ENCODE peak calls at places on chromosomes 5 and 9, in five cellular contexts. S is T-helper 9 cell, T is C1 segment of cervical spinal cord, R is fibroblast of mammary gland, D is HEK293T. V is an unnamed sample.

GRCh38 chr5:177141496-177141895 is 7.9 kb downstream of the NSD1 start:
- DNase-seq in S (no peak), R (no peak), D (no peak), T (no peak), V (no peak)

GRCh38 chr9:98942906-98943681 is 613 bp upstream of the COL15A1 start:
- DNase-seq in D (no peak), S (no peak), T (no peak), R (no peak), V (no peak)

GRCh38 chr5:53381-54174 is 38.4 kb upstream of the PLEKHG4B start:
- DNase-seq in D (peak), R (no peak), S (no peak), T (no peak), V (no peak)

GRCh38 chr5:117614408-117614807 is 1039.8 kb upstream of the SEMA6A start:
- DNase-seq in D (no peak), R (no peak), T (no peak), S (no peak), V (no peak)

GRCh38 chr9:121636411-121636865 is 15.0 kb upstream of the DAB2IP start:
- DNase-seq in T (no peak), D (no peak), S (no peak), R (peak), V (no peak)

GRCh38 chr9:87862536-87863268 is 20.0 kb upstream of the SPATA31E1 start:
- DNase-seq in R (peak), D (no peak), S (no peak), T (no peak), V (no peak)

GRCh38 chr9:86349271-86349670 is 4.9 kb downstream of the TUT7 start:
- DNase-seq in T (no peak), R (peak), D (no peak), S (no peak), V (no peak)

GRCh38 chr5:142600611-142601360 is 85.1 kb downstream of the FGF1 start:
- DNase-seq in R (peak), S (no peak), T (no peak), D (peak), V (no peak)

GRCh38 chr5:98721231-98721928 is 52.1 kb upstream of the RGMB start:
- DNase-seq in T (no peak), R (peak), S (no peak), D (no peak), V (no peak)

GRCh38 chr9:135504262-135505229 is 4.1 kb downstream of the MRPS2 start:
- DNase-seq in D (peak), T (no peak), R (peak), S (peak), V (peak)

GRCh38 chr9:24036459-24036858 is 210.4 kb upstream of the ELAVL2 start:
- DNase-seq in D (no peak), T (no peak), S (no peak), R (no peak), V (no peak)

GRCh38 chr9:70262384-70262783 is 3.6 kb downstream of the SMC5 start:
- DNase-seq in S (no peak), R (no peak), D (no peak), T (no peak), V (no peak)

GRCh38 chr9:123176230-123176629 is 92.2 kb downstream of the STRBP start:
- DNase-seq in T (no peak), D (no peak), S (no peak), R (peak), V (no peak)

GRCh38 chr5:142754031-142754430 is 16.1 kb upstream of the ARHGAP26 start:
- DNase-seq in D (no peak), T (no peak), S (no peak), R (no peak), V (no peak)

GRCh38 chr5:14745188-14745563 is 80.7 kb downstream of the OTULIN start:
- DNase-seq in S (no peak), T (no peak), D (no peak), R (no peak), V (no peak)

GRCh38 chr9:78131969-78132687 is 100.5 kb upstream of the GNAQ start:
- DNase-seq in R (peak), D (no peak), S (no peak), T (no peak), V (no peak)

V was measured in spleen.